ENCODE peak calls at places on chromosome 3, in seven cellular contexts. P, G, X, A, U, Z and N are unnamed samples.

GRCh38 chr3:16377847-16378302 is 112.9 kb downstream of the OXNAD1 start:
- DNase-seq in P (no peak), G (no peak), X (no peak), A (no peak), U (no peak), Z (no peak), N (no peak)

GRCh38 chr3:143099690-143100089 is 19.9 kb upstream of the CHST2 start:
- DNase-seq in P (no peak), G (no peak), X (no peak), A (no peak), U (no peak), Z (no peak), N (no peak)

GRCh38 chr3:188946837-188947236 is 224.9 kb upstream of the TPRG1 start:
- DNase-seq in P (no peak), G (no peak), X (no peak), A (no peak), U (no peak), Z (peak; percentile 57), N (no peak)

GRCh38 chr3:115758076-115758763 is 134.9 kb downstream of the GAP43 start:
- DNase-seq in P (no peak), G (no peak), X (no peak), A (no peak), U (no peak), Z (peak; percentile 5), N (no peak)

GRCh38 chr3:64685800-64686445 is 1.9 kb downstream of the ADAMTS9 start:
- DNase-seq in P (peak; percentile 99), G (peak; percentile 81), X (peak; percentile 94), A (no peak), U (peak; percentile 97), Z (peak; percentile 98), N (peak; percentile 91)

GRCh38 chr3:35954365-35954764 is 315.0 kb downstream of the ARPP21 start:
- DNase-seq in P (no peak), G (no peak), X (no peak), A (no peak), U (no peak), Z (no peak), N (no peak)

GRCh38 chr3:77039606-77040553 is at the start of gene ROBO2:
- DNase-seq in P (peak; percentile 69), G (peak; percentile 13), X (no peak), A (no peak), U (peak; percentile 77), Z (peak; percentile 20), N (no peak)

GRCh38 chr3:51940648-51941421 is 869 bp downstream of the RRP9 start:
- DNase-seq in P (peak; percentile 54), G (peak; percentile 10), X (peak; percentile 4), A (no peak), U (no peak), Z (peak; percentile 71), N (no peak)

GRCh38 chr3:129577925-129578742 is 28.3 kb downstream of the PLXND1 start:
- DNase-seq in P (no peak), G (no peak), X (no peak), A (no peak), U (peak; percentile 16), Z (no peak), N (no peak)

GRCh38 chr3:123769360-123769743 is 114.8 kb downstream of the MYLK start:
- DNase-seq in P (no peak), G (no peak), X (no peak), A (no peak), U (no peak), Z (no peak), N (no peak)

GRCh38 chr3:100088735-100089368 is 25.4 kb downstream of the FILIP1L start:
- DNase-seq in P (no peak), G (no peak), X (no peak), A (no peak), U (no peak), Z (no peak), N (no peak)

GRCh38 chr3:52245322-52246263 is at the start of gene PPM1M:
- DNase-seq in P (peak; percentile 80), G (peak; percentile 60), X (peak; percentile 69), A (peak; percentile 73), U (peak; percentile 75), Z (peak; percentile 69), N (peak; percentile 44)

GRCh38 chr3:156764761-156765160 is 61.4 kb upstream of the LEKR1 start:
- DNase-seq in P (no peak), G (no peak), X (no peak), A (no peak), U (no peak), Z (no peak), N (peak; percentile 30)

GRCh38 chr3:179432021-179432420 is 19.2 kb downstream of the GNB4 start:
- DNase-seq in P (no peak), G (no peak), X (no peak), A (no peak), U (no peak), Z (peak; percentile 16), N (no peak)

GRCh38 chr3:132290833-132291232 is 26.4 kb upstream of the ACP3 start:
- DNase-seq in P (no peak), G (no peak), X (no peak), A (no peak), U (no peak), Z (peak; percentile 85), N (no peak)

GRCh38 chr3:184724662-184725061 is 12.8 kb upstream of the MAGEF1 start:
- DNase-seq in P (no peak), G (no peak), X (no peak), A (no peak), U (no peak), Z (no peak), N (no peak)

GRCh38 chr3:58994746-58995330 is 55.0 kb downstream of the CFAP20DC start:
- DNase-seq in P (no peak), G (peak; percentile 46), X (peak; percentile 43), A (no peak), U (no peak), Z (peak; percentile 81), N (peak; percentile 20)

DNA sequence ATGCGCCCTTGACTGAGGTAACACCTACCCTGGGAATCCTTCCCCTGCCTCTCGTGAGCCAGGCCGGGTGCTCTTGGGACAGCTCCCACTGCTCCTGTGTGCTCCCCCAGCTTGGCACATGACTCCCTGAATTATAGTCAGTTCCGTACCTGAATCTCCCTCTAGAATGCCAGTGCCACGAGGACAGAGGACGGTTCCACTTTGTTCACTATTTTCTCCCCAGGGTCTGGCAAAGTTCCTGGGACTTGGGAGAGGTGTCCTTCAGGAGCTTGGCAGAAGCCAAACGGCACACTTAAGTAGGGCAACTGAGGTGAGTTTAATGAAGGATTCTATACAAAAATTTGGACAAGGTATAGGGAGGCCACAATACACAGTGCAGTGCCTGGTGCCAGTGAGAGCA is 9.8 kb downstream of the CCR5AS start:
- DNase-seq in P (no peak), G (no peak), X (no peak), A (no peak), U (no peak), Z (no peak), N (no peak)
- H3K4me1 ChIP-seq in P (no peaks in the 10 kb centered on the region), G (peaks cover 5% of the 10 kb centered on the region), X (peaks cover 8% of the 10 kb centered on the region), A (no peaks in the 10 kb centered on the region), U (no peaks in the 10 kb centered on the region), Z (peaks cover 40% of the 10 kb centered on the region), N (peaks cover 16% of the 10 kb centered on the region)

GRCh38 chr3:542030-542429 is 345.5 kb downstream of the CHL1 start:
- DNase-seq in P (no peak), G (no peak), X (no peak), A (no peak), U (no peak), Z (no peak), N (no peak)
- H3K9me3 ChIP-seq in P (no peaks in the 10 kb centered on the region), G (no peaks in the 10 kb centered on the region), X (no peaks in the 10 kb centered on the region), A (no peaks in the 10 kb centered on the region), U (no peaks in the 10 kb centered on the region), Z (no peaks in the 10 kb centered on the region), N (no peaks in the 10 kb centered on the region)

GRCh38 chr3:5035113-5035512 is 55.9 kb downstream of the BHLHE40 start:
- DNase-seq in P (no peak), G (no peak), X (no peak), A (no peak), U (no peak), Z (no peak), N (no peak)

GRCh38 chr3:5032844-5033243 is 53.6 kb downstream of the BHLHE40 start:
- DNase-seq in P (no peak), G (no peak), X (no peak), A (no peak), U (no peak), Z (no peak), N (no peak)

GRCh38 chr3:5029715-5030114 is 50.5 kb downstream of the BHLHE40 start:
- DNase-seq in P (no peak), G (no peak), X (no peak), A (no peak), U (no peak), Z (no peak), N (no peak)

GRCh38 chr3:5026046-5026362 is 46.8 kb downstream of the BHLHE40 start:
- DNase-seq in P (no peak), G (no peak), X (no peak), A (no peak), U (no peak), Z (no peak), N (no peak)

DNA sequence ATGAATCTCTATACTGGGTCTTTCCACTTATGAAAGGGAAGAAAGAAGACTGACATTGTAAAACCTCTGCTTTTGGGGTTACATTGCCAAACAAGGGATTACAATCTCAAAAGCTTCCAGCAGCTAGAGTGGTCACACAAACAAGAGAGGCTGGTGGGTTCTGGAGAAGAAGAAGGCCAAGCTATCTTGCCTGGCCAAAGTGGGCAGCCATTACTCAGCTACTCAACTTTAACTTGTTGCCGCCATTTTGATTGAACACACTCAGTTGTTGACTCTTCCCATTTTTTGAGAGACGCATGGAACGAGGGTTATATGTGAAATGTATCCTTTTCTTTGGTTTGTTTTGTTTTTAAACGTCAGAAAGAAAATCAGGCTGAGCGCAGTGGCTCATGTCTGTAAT is 50.9 kb downstream of the BHLHE40 start:
- DNase-seq in P (no peak), G (no peak), X (no peak), A (no peak), U (no peak), Z (no peak), N (no peak)
- H3K4me1 ChIP-seq in P (peaks cover 10% of the 10 kb centered on the region), G (peaks cover 12% of the 10 kb centered on the region), X (no peaks in the 10 kb centered on the region), A (no peaks in the 10 kb centered on the region), U (peaks cover 4% of the 10 kb centered on the region), Z (no peaks in the 10 kb centered on the region), N (peaks cover 19% of the 10 kb centered on the region)

DNA sequence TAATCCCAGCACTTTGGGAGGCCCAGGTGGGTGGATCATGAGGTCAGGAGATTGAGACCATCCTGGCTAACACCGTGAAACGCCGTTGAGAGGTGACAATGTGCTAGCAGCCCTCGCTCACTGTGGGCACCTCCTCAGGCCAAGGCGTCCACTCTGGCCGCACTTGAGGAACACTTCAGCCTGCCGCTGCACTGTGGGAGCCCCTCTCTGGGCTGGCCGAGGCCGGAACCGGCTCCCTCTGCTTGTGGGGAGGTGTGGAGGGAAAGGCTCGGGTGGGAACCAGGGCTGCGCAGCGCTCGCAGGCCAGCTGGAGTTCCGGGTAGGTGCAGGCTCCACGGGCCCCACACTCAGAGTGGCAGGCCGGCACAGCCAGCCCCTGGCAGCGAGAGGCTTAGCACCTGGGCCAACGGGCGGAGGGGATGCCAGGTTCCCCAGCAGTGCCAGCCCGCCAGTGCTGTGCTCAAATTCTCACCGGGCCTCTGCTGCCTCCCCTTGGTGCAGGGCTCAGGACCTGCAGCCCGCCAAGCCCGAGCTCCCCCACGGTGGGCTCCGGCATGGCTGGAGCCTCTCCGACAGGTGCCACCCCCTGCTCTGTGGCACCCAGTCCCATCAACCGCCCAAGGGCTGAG is 253.6 kb downstream of the CNTN4 start:
- DNase-seq in P (peak; percentile 58), G (no peak), X (no peak), A (no peak), U (no peak), Z (no peak), N (no peak)
- H3K9me3 ChIP-seq in P (no peaks in the 10 kb centered on the region), G (no peaks in the 10 kb centered on the region), X (no peaks in the 10 kb centered on the region), A (no peaks in the 10 kb centered on the region), U (no peaks in the 10 kb centered on the region), Z (no peaks in the 10 kb centered on the region), N (no peaks in the 10 kb centered on the region)